ENCODE peak calls at places on chromosomes 16 and 17, in six cellular contexts. H is H1, N is HepG2, V is NT2/D1, J is HCT116, O is K562. B is an unnamed sample.

GRCh38 chr16:85650864-85651811 is 37.6 kb downstream of the GINS2 start:
- DNase-seq in H (no peak), O (no peak), J (no peak), V (no peak), N (no peak), B (no peak)

GRCh38 chr17:77315010-77315409 is 174.2 kb downstream of the SEC14L1 start:
- DNase-seq in O (no peak), N (no peak), H (no peak), J (no peak), V (no peak), B (no peak)

GRCh38 chr16:67758966-67759365 is 39.9 kb upstream of the GFOD2 start:
- DNase-seq in J (no peak), H (no peak), V (no peak), O (no peak), N (no peak), B (no peak)

GRCh38 chr16:12395266-12395665 is 408.4 kb downstream of the CPPED1 start:
- DNase-seq in V (no peak), H (no peak), J (no peak), N (no peak), O (no peak), B (no peak)

GRCh38 chr17:72171703-72172670 is 51.2 kb downstream of the SOX9 start:
- DNase-seq in V (no peak), H (no peak), O (no peak), N (no peak), J (no peak), B (no peak)

GRCh38 chr17:31319253-31319661 is 2.2 kb downstream of the EVI2A start:
- DNase-seq in J (no peak), V (no peak), H (no peak), O (no peak), N (no peak), B (peak)

GRCh38 chr17:58381124-58381838 is 29.3 kb upstream of the SUPT4H1 start:
- DNase-seq in O (no peak), J (no peak), H (peak), N (peak), V (no peak), B (no peak)

GRCh38 chr17:82936768-82937171 is 96.9 kb upstream of the ZNF750 start:
- DNase-seq in J (no peak), N (no peak), V (no peak), O (no peak), H (no peak), B (no peak)

GRCh38 chr17:34850964-34851363 is 110.3 kb downstream of the CCT6B start:
- DNase-seq in N (no peak), J (no peak), H (no peak), O (no peak), V (no peak), B (no peak)

GRCh38 chr16:68227850-68228553 is 7.9 kb downstream of the ESRP2 start:
- DNase-seq in V (no peak), J (no peak), N (no peak), H (no peak), O (peak), B (no peak)

GRCh38 chr17:41464682-41465081 is 2.5 kb downstream of the KRT32 start:
- DNase-seq in J (peak), N (no peak), V (no peak), H (no peak), O (no peak), B (no peak)

GRCh38 chr17:73798111-73798748 is 154.0 kb upstream of the SDK2 start:
- DNase-seq in J (no peak), H (no peak), N (peak), V (no peak), O (no peak), B (no peak)

GRCh38 chr16:56286819-56287218 is 95.5 kb downstream of the GNAO1 start:
- DNase-seq in N (no peak), V (no peak), O (no peak), H (no peak), J (no peak), B (no peak)

GRCh38 chr17:17587614-17588336 is 3.7 kb downstream of the PEMT start:
- DNase-seq in J (no peak), H (no peak), O (no peak), N (no peak), V (no peak), B (no peak)

GRCh38 chr16:71364306-71364705 is 5.8 kb downstream of the CALB2 start:
- DNase-seq in N (no peak), J (no peak), H (no peak), V (no peak), O (no peak), B (no peak)

GRCh38 chr17:12429125-12429524 is 236.6 kb upstream of the MYOCD start:
- DNase-seq in N (no peak), V (no peak), H (no peak), J (no peak), O (no peak), B (no peak)

GRCh38 chr17:66459811-66460270 is 157.4 kb downstream of the PRKCA start:
- DNase-seq in J (peak), N (peak), H (no peak), O (no peak), V (no peak), B (no peak)

GRCh38 chr17:17545031-17545820 is 46.3 kb downstream of the PEMT start:
- DNase-seq in N (no peak), O (no peak), J (no peak), V (no peak), H (no peak), B (no peak)

GRCh38 chr17:17763136-17763535 is 73.7 kb downstream of the SREBF1 start:
- DNase-seq in V (no peak), J (no peak), H (no peak), N (no peak), O (no peak), B (no peak)

GRCh38 chr16:57357330-57358151 is 1.0 kb upstream of the CCL22 start:
- DNase-seq in O (no peak), H (no peak), J (no peak), V (no peak), N (peak), B (peak)

GRCh38 chr17:42016411-42016831 is 818 bp downstream of the DNAJC7 start:
- DNase-seq in H (no peak), J (no peak), N (no peak), O (peak), V (no peak), B (no peak)

GRCh38 chr16:65126845-65127624 is 5.2 kb upstream of the CDH11 start:
- DNase-seq in N (no peak), V (no peak), O (no peak), J (no peak), H (no peak), B (no peak)

GRCh38 chr16:15672514-15673167 is 22.6 kb downstream of the NDE1 start:
- DNase-seq in H (no peak), N (peak), O (no peak), J (no peak), V (peak), B (no peak)

GRCh38 chr17:68428498-68429172 is 28.7 kb downstream of the WIPI1 start:
- DNase-seq in H (no peak), V (no peak), N (no peak), J (no peak), O (no peak), B (no peak)

GRCh38 chr16:57757326-57757786 is 21.8 kb downstream of the KATNB1 start:
- DNase-seq in N (peak), O (peak), H (peak), J (no peak), V (no peak), B (no peak)

GRCh38 chr17:57226793-57227192 is 29.5 kb upstream of the MSI2 start:
- DNase-seq in N (no peak), V (no peak), O (no peak), J (no peak), H (no peak), B (no peak)

GRCh38 chr17:81527591-81528383 is at the start of gene FSCN2:
- DNase-seq in N (no peak), V (no peak), H (no peak), O (no peak), J (no peak), B (no peak)

GRCh38 chr17:75153854-75154194 is 488 bp downstream of the JPT1 start:
- DNase-seq in O (no peak), J (no peak), N (no peak), H (no peak), V (no peak), B (no peak)

GRCh38 chr17:32873114-32873513 is 3.8 kb downstream of the MYO1D start:
- DNase-seq in V (no peak), O (no peak), H (no peak), N (no peak), J (no peak), B (no peak)

GRCh38 chr16:57865746-57866528 is 63.6 kb upstream of the KIFC3 start:
- DNase-seq in O (no peak), N (no peak), H (no peak), J (no peak), V (no peak), B (no peak)

GRCh38 chr16:67161595-67162058 is 1.9 kb downstream of the FBXL8 start:
- DNase-seq in N (no peak), J (no peak), H (peak), O (no peak), V (no peak), B (no peak)

GRCh38 chr17:81978901-81979298 is 1.5 kb downstream of the ASPSCR1 start:
- DNase-seq in V (no peak), N (no peak), J (no peak), H (no peak), O (no peak), B (no peak)

GRCh38 chr16:67236551-67237395 is 9.8 kb downstream of the TMEM208 start:
- DNase-seq in N (peak), H (peak), V (peak), J (peak), O (peak), B (no peak)

GRCh38 chr17:57295526-57296023 is 39.3 kb downstream of the MSI2 start:
- DNase-seq in N (no peak), H (no peak), V (no peak), J (peak), O (no peak), B (no peak)

GRCh38 chr16:66673691-66674090 is 22.9 kb downstream of the CMTM4 start:
- DNase-seq in V (no peak), H (no peak), O (no peak), J (no peak), N (no peak), B (no peak)

GRCh38 chr16:81633147-81633619 is 145.9 kb upstream of the PLCG2 start:
- DNase-seq in J (no peak), N (peak), V (no peak), H (peak), O (peak), B (no peak)

GRCh38 chr16:81632392-81633146 is 146.5 kb upstream of the PLCG2 start:
- DNase-seq in H (no peak), N (no peak), V (no peak), O (peak), J (peak), B (no peak)

GRCh38 chr16:81629032-81629802 is 149.9 kb upstream of the PLCG2 start:
- DNase-seq in J (no peak), O (no peak), N (no peak), H (no peak), V (no peak), B (no peak)

GRCh38 chr16:81629896-81630631 is 149.0 kb upstream of the PLCG2 start:
- DNase-seq in N (no peak), O (no peak), H (no peak), J (no peak), V (no peak), B (no peak)

GRCh38 chr16:81630632-81631026 is 148.5 kb upstream of the PLCG2 start:
- DNase-seq in H (no peak), V (no peak), N (no peak), O (no peak), J (no peak), B (no peak)
- H3K4me3 ChIP-seq in H (no peak), V (no peak), N (no peak), O (no peak), J (no peak), B (no peak)

GRCh38 chr16:50833929-50834328 is 92.0 kb downstream of the CYLD start:
- DNase-seq in J (no peak), O (no peak), N (no peak), H (peak), V (no peak), B (no peak)

GRCh38 chr16:50826797-50827316 is 85.0 kb downstream of the CYLD start:
- DNase-seq in J (no peak), O (no peak), H (no peak), N (no peak), V (no peak), B (no peak)

GRCh38 chr16:50828164-50828702 is 86.3 kb downstream of the CYLD start:
- DNase-seq in J (no peak), O (no peak), N (no peak), V (no peak), H (no peak), B (no peak)

GRCh38 chr16:50831751-50832150 is 89.9 kb downstream of the CYLD start:
- DNase-seq in V (no peak), O (no peak), J (no peak), N (no peak), H (peak), B (no peak)

GRCh38 chr16:50830698-50831097 is 88.8 kb downstream of the CYLD start:
- DNase-seq in N (no peak), O (no peak), J (no peak), H (peak), V (no peak), B (no peak)
- TF ChIP-seq ZNF274 in N (no peak), O (no peak), J (no peak), H (no peak), V (no peak), B (no peak)

GRCh38 chr16:31063843-31064611 is 10.0 kb downstream of the ZNF668 start:
- DNase-seq in N (no peak), O (no peak), J (no peak), H (no peak), V (no peak), B (no peak)
- H3K4me3 ChIP-seq in N (no peak), O (no peak), J (no peak), H (no peak), V (no peak), B (no peak)

GRCh38 chr17:9367186-9367585 is 208.4 kb downstream of the STX8 start:
- DNase-seq in V (no peak), J (no peak), H (no peak), O (no peak), N (no peak), B (no peak)

GRCh38 chr17:9361572-9361955 is 214.1 kb downstream of the STX8 start:
- DNase-seq in N (no peak), O (no peak), H (no peak), V (no peak), J (no peak), B (no peak)

GRCh38 chr17:9368631-9369030 is 207.0 kb downstream of the STX8 start:
- DNase-seq in J (no peak), H (no peak), V (no peak), O (no peak), N (no peak), B (no peak)

GRCh38 chr17:9363440-9364350 is 211.9 kb downstream of the STX8 start:
- DNase-seq in V (no peak), H (no peak), O (no peak), N (no peak), J (peak), B (no peak)

GRCh38 chr17:9364837-9365430 is 210.7 kb downstream of the STX8 start:
- DNase-seq in V (no peak), J (no peak), N (no peak), O (no peak), H (no peak), B (no peak)
- TF ChIP-seq ZNF274 in V (no peak), J (no peak), N (no peak), O (no peak), H (no peak), B (no peak)

GRCh38 chr17:16377804-16378400 is 3.0 kb upstream of the UBB start:
- DNase-seq in J (no peak), V (no peak), O (no peak), H (no peak), N (peak), B (no peak)
- H3K4me3 ChIP-seq in J (no peak), V (no peak), O (no peak), H (no peak), N (no peak), B (no peak)

GRCh38 chr16:29316673-29317237 is 89.8 kb downstream of the NPIPB11 start:
- DNase-seq in O (no peak), H (no peak), N (no peak), J (no peak), V (no peak), B (no peak)
- TF ChIP-seq ZNF274 in O (no peak), H (no peak), N (no peak), J (no peak), V (no peak), B (no peak)

GRCh38 chr16:86994651-86995171 is 322.5 kb downstream of the C16orf95 start:
- DNase-seq in J (no peak), V (no peak), O (peak), N (no peak), H (no peak), B (no peak)
- H3K4me3 ChIP-seq in J (no peak), V (no peak), O (no peak), N (no peak), H (no peak), B (no peak)

DNA sequence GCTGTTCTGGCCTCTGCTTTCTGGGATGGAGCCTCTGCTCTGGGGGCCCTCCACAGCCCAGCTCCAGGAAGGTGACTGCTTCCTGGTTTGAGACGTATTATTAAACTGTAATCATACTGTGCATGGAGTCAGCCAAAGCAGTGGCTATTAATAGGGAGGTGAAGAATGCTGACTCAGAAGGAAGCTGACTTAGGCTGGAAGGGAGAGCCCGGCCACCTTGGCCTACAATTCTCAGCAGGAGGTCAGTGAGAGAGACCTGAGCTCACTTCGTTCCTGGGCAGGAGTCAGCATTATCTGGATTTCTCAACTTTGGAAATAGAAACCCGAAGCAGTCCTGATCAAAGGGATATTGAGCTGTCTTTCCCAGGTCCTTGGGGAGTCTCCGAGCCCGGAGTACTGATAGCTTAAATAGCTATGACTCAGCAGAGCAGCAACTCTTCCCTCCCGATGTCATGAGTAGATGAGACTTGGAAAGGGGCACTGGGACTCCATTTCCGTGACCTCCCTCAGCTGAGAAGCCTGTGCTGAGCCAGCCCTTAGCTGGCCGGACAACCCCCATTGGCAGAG is 91.8 kb downstream of the YPEL2 start:
- DNase-seq in N (peak), V (no peak), O (peak), H (no peak), J (peak), B (no peak)
- TF ChIP-seq ZNF274 in N (no peak), V (no peak), O (no peak), H (no peak), J (no peak), B (no peak)

GRCh38 chr17:62808576-62808970 is 459 bp upstream of the MARCHF10 start:
- DNase-seq in O (no peak), N (no peak), H (no peak), J (no peak), V (no peak), B (no peak)
- H3K4me3 ChIP-seq in O (no peak), N (no peak), H (peak), J (peak), V (no peak), B (no peak)

GRCh38 chr17:28388106-28388505 is 16.6 kb downstream of the SARM1 start:
- DNase-seq in O (no peak), V (no peak), J (no peak), N (no peak), H (no peak), B (no peak)

GRCh38 chr17:28380572-28380907 is 9.0 kb downstream of the SARM1 start:
- DNase-seq in V (no peak), H (no peak), O (no peak), J (no peak), N (no peak), B (no peak)

GRCh38 chr17:28384281-28385036 is 13.0 kb downstream of the SARM1 start:
- DNase-seq in H (peak), J (no peak), N (no peak), O (no peak), V (no peak), B (no peak)

GRCh38 chr17:28381141-28381825 is 9.8 kb downstream of the SARM1 start:
- DNase-seq in O (no peak), H (peak), J (no peak), N (no peak), V (no peak), B (no peak)

GRCh38 chr17:28385037-28385797 is 13.7 kb downstream of the SARM1 start:
- DNase-seq in J (no peak), O (no peak), N (no peak), H (no peak), V (no peak), B (no peak)
- TF ChIP-seq ZNF274 in J (no peak), O (no peak), N (no peak), H (no peak), V (no peak), B (no peak)

B was measured in GM12878.